ENCODE peak calls at places on chromosomes 2 and 18, in nine cellular contexts. S is endothelial cell of umbilical vein, R is transverse colon, K is fibroblast of villous mesenchyme, U is AG04450, J is HCT116, F is GM20000, C is fibroblast of mammary gland, D is ovary. V is an unnamed sample.

GRCh38 chr2:64482765-64483504 is 29.0 kb downstream of the LGALSL start:
- DNase-seq in R (peak), J (no peak), K (no peak), U (no peak), S (no peak), F (no peak), C (peak), D (no peak), V (no peak)

GRCh38 chr2:145765889-145766288 is 1246.0 kb upstream of the ZEB2 start:
- DNase-seq in D (no peak), S (no peak), K (no peak), U (no peak), R (no peak), F (no peak), J (no peak), C (no peak), V (no peak)

GRCh38 chr2:3940661-3941060 is 237.3 kb downstream of the DCDC2C start:
- DNase-seq in U (no peak), J (no peak), F (no peak), R (no peak), D (no peak), S (no peak), C (no peak), K (no peak), V (peak)

GRCh38 chr2:138641277-138641676 is 138.9 kb downstream of the NXPH2 start:
- DNase-seq in U (no peak), F (no peak), J (no peak), S (no peak), D (no peak), C (no peak), K (no peak), R (no peak), V (no peak)

GRCh38 chr2:223697921-223698645 is 95.9 kb upstream of the SCG2 start:
- DNase-seq in F (no peak), K (no peak), S (peak), D (no peak), U (no peak), C (peak), R (no peak), J (peak), V (no peak)

GRCh38 chr18:59042477-59042842 is 97.2 kb upstream of the SEC11C start:
- DNase-seq in J (no peak), R (no peak), D (no peak), K (peak), C (peak), F (no peak), S (no peak), U (no peak), V (no peak)

GRCh38 chr2:100188326-100188725 is 45.9 kb upstream of the AFF3 start:
- DNase-seq in D (no peak), K (no peak), R (no peak), F (no peak), J (no peak), C (no peak), S (no peak), U (no peak), V (no peak)

GRCh38 chr18:61362511-61362910 is 29.3 kb downstream of the CDH20 start:
- DNase-seq in J (no peak), D (no peak), K (no peak), U (no peak), S (no peak), R (no peak), F (no peak), C (no peak), V (no peak)

GRCh38 chr2:230144348-230144747 is 75.4 kb downstream of the SP110 start:
- DNase-seq in D (no peak), R (no peak), C (no peak), S (no peak), J (no peak), U (no peak), F (no peak), K (no peak), V (no peak)

GRCh38 chr2:18525236-18525635 is 35.2 kb downstream of the RDH14 start:
- DNase-seq in R (no peak), S (no peak), C (no peak), D (no peak), K (no peak), U (no peak), F (no peak), J (no peak), V (no peak)

GRCh38 chr2:240750409-240750808 is 58.7 kb downstream of the AQP12A start:
- DNase-seq in D (no peak), S (no peak), R (no peak), C (no peak), J (no peak), F (no peak), U (no peak), K (no peak), V (no peak)

GRCh38 chr2:219178377-219179175 is 501 bp downstream of the RETREG2 start:
- DNase-seq in K (peak), C (no peak), R (peak), U (no peak), J (no peak), F (peak), D (peak), S (no peak), V (peak)

GRCh38 chr2:219175928-219176817 is 552 bp downstream of the CNPPD1 start:
- DNase-seq in J (no peak), C (peak), K (peak), R (peak), F (peak), D (peak), S (peak), U (no peak), V (peak)

GRCh38 chr2:219176818-219177593 is at the start of gene CNPPD1:
- DNase-seq in C (peak), R (peak), J (peak), D (peak), F (peak), S (peak), U (no peak), K (peak), V (peak)

GRCh38 chr2:219179601-219180465 is 1.8 kb downstream of the RETREG2 start:
- DNase-seq in C (no peak), F (no peak), R (no peak), K (no peak), D (no peak), J (no peak), S (no peak), U (no peak), V (no peak)

GRCh38 chr2:219177594-219178376 is at the start of gene RETREG2:
- DNase-seq in S (peak), K (peak), J (peak), D (peak), R (peak), U (peak), F (peak), C (peak), V (peak)
- TF ChIP-seq CTCF in S (no peak), K (peak), J (peak), D (peak), R (peak), U (peak), F (peak), C (no peak), V (peak)

GRCh38 chr2:168120310-168120709 is 127.1 kb downstream of the STK39 start:
- DNase-seq in C (no peak), J (no peak), U (no peak), R (no peak), F (no peak), K (no peak), D (no peak), S (no peak), V (no peak)
- TF ChIP-seq CTCF in C (no peak), J (peak), U (peak), R (no peak), F (no peak), K (no peak), D (no peak), S (no peak), V (no peak)

GRCh38 chr18:30132959-30133358 is 909.6 kb downstream of the DSC3 start:
- DNase-seq in S (no peak), J (no peak), U (no peak), R (no peak), D (no peak), C (no peak), F (no peak), K (no peak), V (no peak)
- TF ChIP-seq CTCF in S (no peak), J (no peak), U (no peak), R (no peak), D (no peak), C (no peak), F (no peak), K (no peak), V (no peak)

DNA sequence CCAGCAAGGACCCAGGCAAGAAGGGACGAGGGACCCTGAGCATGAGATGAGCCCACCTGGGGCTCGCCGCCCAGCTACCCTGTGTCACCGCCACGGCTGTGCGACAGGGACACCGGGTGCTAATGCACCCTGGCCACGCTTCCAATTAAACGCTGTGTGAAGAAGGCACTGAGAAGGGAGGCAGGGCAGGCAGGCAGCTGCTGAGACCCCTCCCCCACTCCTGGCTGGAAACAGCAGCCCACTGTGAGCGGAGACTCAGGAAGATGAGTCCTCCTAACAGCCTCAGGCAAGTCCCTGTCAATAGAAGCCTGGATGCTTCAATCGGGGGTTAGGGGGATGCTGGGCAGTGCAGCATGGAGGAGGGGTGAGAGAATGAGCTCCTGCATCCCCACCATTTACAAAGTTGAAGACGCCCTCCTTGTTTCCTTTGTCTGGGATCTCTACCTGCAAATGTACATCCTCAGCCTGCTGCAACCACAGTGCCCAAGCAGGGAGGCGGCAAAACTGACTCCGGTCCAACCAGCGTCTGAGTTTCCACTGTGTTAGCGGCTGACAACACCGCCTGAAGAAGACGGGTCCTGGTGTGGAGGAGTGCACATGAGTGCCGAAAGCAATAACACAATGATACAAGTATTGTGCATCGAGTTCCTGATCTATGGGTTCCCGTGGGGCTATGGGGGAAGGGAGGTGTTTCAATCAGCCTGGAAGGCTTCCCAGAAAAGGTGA is 12.8 kb downstream of the TMEM163 start:
- DNase-seq in C (no peak), U (no peak), J (no peak), R (no peak), K (no peak), S (no peak), F (no peak), D (no peak), V (peak)
- TF ChIP-seq CTCF in C (no peak), U (no peak), J (no peak), R (no peak), K (no peak), S (no peak), F (no peak), D (no peak), V (no peak)

GRCh38 chr2:160581448-160581847 is 87.8 kb upstream of the RBMS1 start:
- DNase-seq in S (no peak), D (no peak), F (no peak), K (no peak), C (no peak), J (no peak), U (no peak), R (no peak), V (no peak)
- TF ChIP-seq CTCF in S (no peak), D (no peak), F (no peak), K (peak), C (no peak), J (peak), U (no peak), R (no peak), V (no peak)

GRCh38 chr18:79986726-79987125 is 1.6 kb downstream of the TXNL4A start:
- DNase-seq in S (peak), D (no peak), J (no peak), U (no peak), R (no peak), K (no peak), C (no peak), F (no peak), V (no peak)
- TF ChIP-seq CTCF in S (no peak), D (no peak), J (no peak), U (no peak), R (no peak), K (no peak), C (no peak), F (no peak), V (no peak)

DNA sequence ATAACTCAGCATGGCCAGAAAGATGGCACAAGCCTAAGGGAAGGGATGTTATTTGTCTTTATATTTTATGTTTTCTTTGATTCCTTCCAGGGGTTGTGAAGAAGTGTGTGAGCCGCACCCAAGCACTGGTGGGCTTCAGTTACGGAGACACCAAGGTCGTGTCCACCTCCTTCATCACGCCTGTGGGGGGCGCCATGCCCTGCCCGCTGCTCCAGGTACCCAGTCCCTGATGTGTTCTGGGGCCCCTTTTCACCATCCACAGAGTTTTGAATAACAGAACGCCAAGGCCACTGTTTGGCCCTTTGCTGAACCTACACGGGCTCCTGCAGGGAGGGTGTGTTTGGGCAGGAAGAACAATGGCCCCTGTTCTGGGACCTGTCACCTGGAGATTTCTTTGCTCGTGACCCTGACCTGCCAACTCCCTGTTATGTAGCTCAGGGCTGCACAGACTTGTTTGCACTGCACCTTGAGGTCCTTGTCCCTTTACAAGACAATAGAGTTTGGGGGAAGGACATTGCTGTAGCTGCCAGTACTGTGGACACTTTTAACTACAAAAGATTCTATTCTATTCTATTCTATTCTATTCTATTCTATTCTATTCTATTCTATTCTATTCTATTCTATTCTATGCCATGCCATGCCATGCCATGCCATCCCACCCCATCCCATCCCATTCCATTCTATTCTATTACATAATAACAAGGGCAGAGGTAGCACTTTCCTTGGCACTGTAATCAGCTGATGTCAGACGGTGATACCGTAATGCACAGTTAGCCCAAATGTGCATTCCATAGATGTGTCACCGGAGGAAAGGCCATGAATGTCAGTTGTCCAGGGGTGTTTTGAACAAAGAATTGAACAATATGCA is 48.2 kb upstream of the CNGA3 start:
- DNase-seq in R (no peak), D (no peak), S (peak), K (no peak), C (no peak), J (no peak), F (no peak), U (no peak), V (no peak)
- TF ChIP-seq CTCF in R (no peak), D (no peak), S (no peak), K (no peak), C (no peak), J (peak), F (no peak), U (no peak), V (no peak)

DNA sequence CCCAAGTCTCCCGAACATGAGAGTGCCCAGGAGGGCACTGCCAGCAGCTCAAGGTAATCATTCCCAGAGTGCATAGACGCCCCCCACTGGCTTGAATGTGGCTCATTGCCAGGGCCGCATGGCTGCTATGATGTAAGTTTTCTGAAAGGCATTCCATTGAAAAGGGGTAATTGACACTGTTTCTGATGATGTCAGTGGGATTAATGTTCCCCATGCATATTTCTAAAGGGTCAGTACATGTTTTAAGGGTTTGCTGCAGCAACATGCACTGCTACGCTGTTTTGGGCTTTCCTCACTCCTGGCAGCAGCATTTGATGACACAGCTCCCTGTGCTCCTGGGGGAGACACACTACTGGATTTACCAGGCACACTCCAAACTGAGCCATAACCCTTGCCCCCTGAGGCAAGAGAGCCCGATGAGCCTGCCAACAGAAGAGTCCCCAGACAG is 36.7 kb downstream of the KIAA2012 start:
- DNase-seq in S (no peak), J (no peak), K (peak), F (no peak), D (no peak), C (peak), R (no peak), U (no peak), V (no peak)
- TF ChIP-seq CTCF in S (no peak), J (no peak), K (no peak), F (no peak), D (no peak), C (no peak), R (no peak), U (no peak), V (no peak)

V was measured in glutamatergic neuron.